ENCODE peak calls at places on chromosomes 12 and 14, in seven cellular contexts. S is left ventricle myocardium inferior; V is AG04450; J is CD8-positive, alpha-beta T cell; Q is cardiac muscle cell; C is Panc1; K is astrocyte of the spinal cord. F is an unnamed sample.

GRCh38 chr12:110371408-110372055 is 32.0 kb downstream of the ANAPC7 start:
- DNase-seq in K (no peak), V (no peak), Q (no peak), J (no peak), S (no peak), C (no peak), F (no peak)

GRCh38 chr12:109693160-109693559 is 20.5 kb upstream of the FAM222A start:
- DNase-seq in C (no peak), V (no peak), J (no peak), K (no peak), S (no peak), Q (no peak), F (no peak)

GRCh38 chr12:58529897-58530296 is 390.4 kb downstream of the LRIG3 start:
- DNase-seq in C (no peak), J (no peak), Q (no peak), K (peak), S (no peak), V (peak), F (peak)

GRCh38 chr12:52041695-52042123 is 9.5 kb upstream of the NR4A1 start:
- DNase-seq in Q (peak), C (no peak), J (no peak), S (peak), V (no peak), K (peak), F (no peak)

GRCh38 chr12:25592725-25593495 is 39.8 kb upstream of the LMNTD1 start:
- DNase-seq in J (no peak), V (no peak), K (no peak), C (no peak), Q (no peak), S (no peak), F (no peak)

GRCh38 chr14:55754471-55754870 is 174.5 kb downstream of the KTN1 start:
- DNase-seq in J (no peak), K (no peak), S (no peak), V (no peak), Q (no peak), C (no peak), F (no peak)

GRCh38 chr12:46373303-46374182 is 970 bp upstream of the SLC38A2 start:
- DNase-seq in K (peak), C (no peak), V (no peak), S (peak), J (peak), Q (peak), F (no peak)

GRCh38 chr14:50335389-50335788 is 23.3 kb downstream of the DMAC2L start:
- DNase-seq in C (no peak), K (peak), V (no peak), Q (peak), J (no peak), S (peak), F (no peak)

GRCh38 chr12:50088577-50089335 is 3.6 kb downstream of the SMARCD1 start:
- DNase-seq in V (no peak), C (no peak), J (peak), K (peak), S (no peak), Q (peak), F (no peak)

GRCh38 chr12:95611676-95612309 is 60.5 kb upstream of the USP44 start:
- DNase-seq in S (no peak), J (no peak), V (no peak), K (no peak), Q (no peak), C (no peak), F (no peak)

GRCh38 chr12:42792265-42792664 is 202.7 kb upstream of the PRICKLE1 start:
- DNase-seq in V (no peak), J (no peak), S (no peak), Q (peak), K (no peak), C (no peak), F (no peak)
- TF ChIP-seq CTCF in V (no peak), J (no peak), S (no peak), Q (peak), K (peak), C (peak), F (no peak)

DNA sequence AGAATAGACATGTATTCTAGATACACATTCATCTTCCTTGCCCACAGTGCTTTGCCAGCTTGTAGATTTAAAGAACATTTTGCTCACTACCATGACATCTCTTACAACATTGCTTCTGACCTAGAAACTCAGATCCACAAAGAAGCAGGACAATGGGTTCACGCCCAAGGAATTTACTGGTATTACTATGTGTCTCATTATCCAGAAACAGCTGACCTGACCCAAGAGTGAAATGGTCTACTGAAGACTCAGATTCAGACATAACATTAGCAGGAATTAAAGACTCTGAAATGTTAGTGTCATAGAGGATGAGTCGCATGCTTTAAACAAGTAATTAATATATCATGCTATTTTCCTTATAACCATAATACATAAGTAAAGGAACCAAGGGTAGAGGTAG is 731.4 kb downstream of the GALC start:
- DNase-seq in J (no peak), K (no peak), C (no peak), S (no peak), Q (no peak), V (no peak), F (no peak)
- H3K4me3 ChIP-seq in J (no peak), K (no peak), C (no peak), S (no peak), Q (no peak), V (no peak), F (no peak)

DNA sequence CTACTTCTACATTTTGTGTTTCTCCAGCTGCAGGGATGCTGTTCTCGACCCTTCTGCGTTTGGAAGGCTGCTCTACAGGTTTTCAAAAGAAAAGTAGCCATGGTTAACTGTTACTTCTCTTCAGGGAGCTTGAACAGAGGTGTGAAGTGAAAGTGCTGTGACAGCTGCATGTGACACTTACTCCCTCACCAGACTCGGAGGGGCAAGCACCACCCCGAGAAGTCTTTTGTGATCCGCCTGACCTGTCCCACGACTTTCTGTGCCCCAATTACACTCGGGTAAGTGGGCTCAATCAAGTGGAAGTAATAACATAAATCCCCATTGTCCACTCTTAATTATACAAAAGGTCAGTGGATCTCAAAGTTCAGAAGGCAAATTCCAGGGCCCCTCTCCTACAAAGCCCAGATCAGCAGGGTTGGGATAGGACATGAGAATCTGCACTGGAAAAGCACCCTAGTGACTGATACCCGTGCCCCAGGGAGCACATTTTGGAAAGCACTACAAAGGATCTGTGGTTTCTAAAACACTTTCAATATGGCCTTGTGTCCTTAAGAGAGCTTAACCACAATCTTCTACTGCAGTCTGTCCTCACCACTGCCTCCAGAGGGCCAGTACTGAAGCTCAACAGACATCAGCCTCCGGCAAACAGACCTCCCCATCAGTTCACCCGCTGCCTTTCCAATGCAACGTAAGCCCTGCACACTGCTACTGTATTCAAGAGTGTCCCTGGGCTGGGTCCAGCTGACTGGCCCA is 11.6 kb downstream of the FICD start:
- DNase-seq in K (peak), J (no peak), C (no peak), Q (no peak), S (no peak), V (no peak), F (no peak)
- TF ChIP-seq CTCF in K (peak), J (no peak), C (no peak), Q (no peak), S (no peak), V (peak), F (peak)

GRCh38 chr14:88552859-88553258 is 1.9 kb downstream of the PTPN21 start:
- DNase-seq in Q (no peak), K (no peak), S (no peak), C (no peak), V (no peak), J (no peak), F (no peak)
- H3K4me3 ChIP-seq in Q (no peak), K (no peak), S (peak), C (peak), V (peak), J (no peak), F (no peak)

GRCh38 chr12:54004063-54004840 is 4.3 kb downstream of the HOXC9 start:
- DNase-seq in S (no peak), C (no peak), J (no peak), Q (no peak), K (no peak), V (no peak), F (no peak)
- TF ChIP-seq CTCF in S (no peak), C (peak), J (no peak), Q (no peak), K (no peak), V (peak), F (peak)

DNA sequence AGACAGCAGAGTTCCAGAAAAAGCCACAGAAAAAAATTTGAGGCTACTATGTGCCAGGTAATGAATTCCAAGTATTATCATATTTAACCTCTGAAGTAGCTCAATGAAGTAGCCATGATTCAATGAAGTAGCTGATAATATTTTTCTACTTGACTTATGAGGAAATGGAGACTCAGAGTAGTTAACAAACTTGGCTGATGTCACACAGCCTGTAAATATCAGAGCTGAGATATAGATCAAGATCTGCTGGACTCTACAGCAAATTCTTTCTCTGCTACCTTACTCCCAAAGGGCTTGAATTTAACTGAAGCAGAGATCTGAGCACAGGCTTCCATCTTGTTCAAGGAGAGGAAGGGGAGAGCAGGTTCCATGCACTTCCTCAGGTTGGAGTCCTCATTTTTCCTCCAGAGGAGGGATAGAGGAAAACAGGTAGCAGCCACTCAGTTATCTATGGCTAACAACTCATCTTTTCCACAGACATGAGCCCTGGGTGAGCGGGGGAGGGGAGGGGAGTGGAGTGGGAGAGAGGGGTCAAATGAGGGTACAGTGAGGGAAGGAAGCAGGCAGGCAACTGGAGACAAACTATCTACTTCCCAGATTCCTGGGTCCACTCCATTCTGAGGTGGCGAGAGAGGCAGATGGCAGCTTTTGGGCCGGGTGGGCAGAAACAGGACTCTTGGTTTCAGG is 2.4 kb upstream of the ZNF385A start:
- DNase-seq in Q (no peak), V (no peak), S (no peak), J (no peak), C (no peak), K (no peak), F (no peak)
- H3K4me3 ChIP-seq in Q (no peak), V (no peak), S (no peak), J (no peak), C (no peak), K (no peak), F (no peak)

GRCh38 chr12:103623716-103624115 is 36.6 kb downstream of the STAB2 start:
- DNase-seq in J (no peak), V (no peak), Q (no peak), S (no peak), C (no peak), K (no peak), F (no peak)

GRCh38 chr12:103627189-103627855 is 40.2 kb downstream of the STAB2 start:
- DNase-seq in V (no peak), Q (no peak), J (no peak), K (no peak), S (peak), C (no peak), F (no peak)

DNA sequence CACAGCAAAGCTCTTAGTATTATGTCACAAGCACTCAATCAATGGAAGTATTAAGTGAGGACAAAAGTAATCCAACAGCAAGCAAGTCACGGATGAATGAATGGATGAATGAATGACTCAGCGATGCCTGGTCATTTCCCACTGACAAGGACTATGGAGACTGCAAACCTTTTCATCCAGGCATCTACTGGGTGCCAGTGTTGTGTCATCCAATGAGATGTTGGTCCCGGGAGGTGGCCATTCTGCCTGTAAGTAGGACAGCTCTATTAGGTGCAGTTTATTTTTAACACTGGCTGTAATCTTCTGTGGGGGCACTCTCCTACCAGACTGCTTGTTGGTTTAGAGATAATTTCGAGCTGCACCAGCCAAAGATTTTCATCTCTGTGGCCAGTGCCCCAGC is 39.4 kb downstream of the STAB2 start:
- DNase-seq in Q (peak), J (no peak), S (peak), C (no peak), K (peak), V (no peak), F (peak)
- TF ChIP-seq CTCF in Q (no peak), J (no peak), S (peak), C (peak), K (peak), V (peak), F (peak)

GRCh38 chr12:89351489-89352241 is 636 bp downstream of the DUSP6 start:
- DNase-seq in J (peak), V (no peak), C (no peak), S (peak), Q (peak), K (no peak), F (no peak)

GRCh38 chr12:89348894-89349669 is 3.2 kb downstream of the DUSP6 start:
- DNase-seq in J (no peak), Q (no peak), K (peak), V (no peak), S (no peak), C (no peak), F (no peak)

GRCh38 chr12:89350661-89351488 is 1.4 kb downstream of the DUSP6 start:
- DNase-seq in K (peak), J (no peak), C (no peak), Q (peak), S (peak), V (no peak), F (no peak)

GRCh38 chr12:89350260-89350659 is 2.0 kb downstream of the DUSP6 start:
- DNase-seq in J (no peak), S (no peak), C (no peak), K (no peak), V (no peak), Q (no peak), F (no peak)

GRCh38 chr12:89349814-89350213 is 2.5 kb downstream of the DUSP6 start:
- DNase-seq in S (no peak), K (peak), V (no peak), Q (no peak), J (no peak), C (no peak), F (no peak)
- H3K4me3 ChIP-seq in S (peak), K (peak), V (peak), Q (peak), J (no peak), C (peak), F (peak)